ENCODE peak calls at places on chromosomes 16 and 17, in eight cellular contexts. H, C, V, F, U, Z, W and S are unnamed samples. For H3K4me1, the result is how much of the 10 kb centered on the place peaks cover.

GRCh38 chr17:20184977-20185619 is 175.9 kb downstream of the SPECC1 start:
- DNase-seq in H (no peak), C (no peak), V (no peak), F (no peak), U (no peak), Z (no peak), W (peak), S (no peak)

GRCh38 chr17:78840530-78840779 is 159 bp downstream of the USP36 start:
- DNase-seq in H (no peak), C (no peak), V (no peak), F (no peak), U (no peak), Z (no peak), W (no peak), S (no peak)

GRCh38 chr17:45227101-45227591 is 5.5 kb downstream of the FMNL1 start:
- DNase-seq in H (peak), C (peak), V (no peak), F (no peak), U (no peak), Z (no peak), W (no peak), S (no peak)

GRCh38 chr16:2034695-2035430 is 8.2 kb downstream of the NHERF2 start:
- DNase-seq in H (peak), C (no peak), V (no peak), F (no peak), U (no peak), Z (no peak), W (no peak), S (no peak)

GRCh38 chr17:16283705-16284104 is 66.7 kb downstream of the PIGL start:
- DNase-seq in H (no peak), C (no peak), V (no peak), F (no peak), U (no peak), Z (no peak), W (no peak), S (no peak)

GRCh38 chr17:12538003-12538402 is 127.7 kb upstream of the MYOCD start:
- DNase-seq in H (no peak), C (no peak), V (no peak), F (no peak), U (no peak), Z (no peak), W (no peak), S (no peak)

GRCh38 chr17:27603870-27604794 is 26.9 kb upstream of the LGALS9 start:
- DNase-seq in H (no peak), C (peak), V (no peak), F (no peak), U (no peak), Z (no peak), W (no peak), S (no peak)

GRCh38 chr17:5219536-5219935 is 15.1 kb downstream of the SCIMP start:
- DNase-seq in H (no peak), C (no peak), V (no peak), F (no peak), U (no peak), Z (no peak), W (no peak), S (no peak)

GRCh38 chr17:66829386-66829864 is 5.5 kb upstream of the CACNG5 start:
- DNase-seq in H (no peak), C (no peak), V (no peak), F (no peak), U (peak), Z (no peak), W (peak), S (peak)

GRCh38 chr16:27286446-27286845 is 17.9 kb upstream of the NSMCE1 start:
- DNase-seq in H (peak), C (no peak), V (peak), F (no peak), U (peak), Z (no peak), W (peak), S (no peak)

GRCh38 chr16:23573822-23574221 is 16.3 kb downstream of the UBFD1 start:
- DNase-seq in H (no peak), C (no peak), V (no peak), F (no peak), U (no peak), Z (no peak), W (no peak), S (no peak)

GRCh38 chr17:13596241-13596941 is 5.3 kb downstream of the HS3ST3A1 start:
- DNase-seq in H (no peak), C (no peak), V (no peak), F (no peak), U (no peak), Z (no peak), W (no peak), S (no peak)

GRCh38 chr17:45225964-45226530 is 4.4 kb downstream of the FMNL1 start:
- DNase-seq in H (peak), C (peak), V (peak), F (no peak), U (peak), Z (peak), W (no peak), S (peak)

GRCh38 chr17:42969006-42969581 is 4.8 kb upstream of the AARSD1 start:
- DNase-seq in H (no peak), C (no peak), V (no peak), F (no peak), U (no peak), Z (no peak), W (no peak), S (no peak)

GRCh38 chr17:66661411-66661843 is 173.5 kb upstream of the CACNG5 start:
- DNase-seq in H (peak), C (no peak), V (no peak), F (no peak), U (no peak), Z (no peak), W (peak), S (no peak)

GRCh38 chr16:24146523-24146922 is 109.6 kb upstream of the CACNG3 start:
- DNase-seq in H (no peak), C (no peak), V (no peak), F (no peak), U (peak), Z (no peak), W (no peak), S (no peak)

GRCh38 chr17:59331929-59332889 is 754 bp downstream of the YPEL2 start:
- DNase-seq in H (peak), C (peak), V (peak), F (peak), U (peak), Z (peak), W (peak), S (peak)

GRCh38 chr17:42679492-42680330 is 1.9 kb downstream of the CCR10 start:
- DNase-seq in H (peak), C (peak), V (peak), F (peak), U (peak), Z (peak), W (peak), S (peak)

GRCh38 chr17:5000237-5000639 is 2.5 kb downstream of the KIF1C start:
- DNase-seq in H (peak), C (no peak), V (peak), F (no peak), U (peak), Z (peak), W (no peak), S (peak)

GRCh38 chr16:50627419-50627818 is 53.7 kb downstream of the SNX20 start:
- DNase-seq in H (peak), C (no peak), V (peak), F (peak), U (peak), Z (no peak), W (no peak), S (peak)

GRCh38 chr17:42224651-42225050 is 30.4 kb upstream of the GHDC start:
- DNase-seq in H (no peak), C (no peak), V (no peak), F (no peak), U (no peak), Z (no peak), W (no peak), S (no peak)

GRCh38 chr17:38705803-38706624 is 941 bp downstream of the MLLT6 start:
- DNase-seq in H (peak), C (peak), V (peak), F (peak), U (peak), Z (peak), W (peak), S (peak)

GRCh38 chr17:17839792-17840707 is 3.3 kb upstream of the SREBF1 start:
- DNase-seq in H (peak), C (peak), V (peak), F (peak), U (peak), Z (peak), W (peak), S (peak)

GRCh38 chr16:57345021-57345420 is 13.6 kb upstream of the CCL22 start:
- DNase-seq in H (no peak), C (no peak), V (no peak), F (no peak), U (no peak), Z (no peak), W (no peak), S (no peak)

GRCh38 chr17:78168906-78169793 is 769 bp downstream of the SYNGR2 start:
- DNase-seq in H (peak), C (peak), V (peak), F (peak), U (peak), Z (peak), W (peak), S (peak)

GRCh38 chr17:7614422-7615264 is at the start of gene FXR2:
- DNase-seq in H (peak), C (peak), V (peak), F (peak), U (peak), Z (peak), W (peak), S (peak)

GRCh38 chr17:7613769-7614421 is 802 bp downstream of the FXR2 start:
- DNase-seq in H (no peak), C (peak), V (no peak), F (no peak), U (no peak), Z (no peak), W (peak), S (no peak)

GRCh38 chr17:7612294-7612640 is 2.4 kb downstream of the FXR2 start:
- DNase-seq in H (no peak), C (no peak), V (no peak), F (no peak), U (no peak), Z (no peak), W (no peak), S (no peak)

GRCh38 chr17:7611635-7612293 is 2.9 kb downstream of the FXR2 start:
- DNase-seq in H (no peak), C (no peak), V (no peak), F (no peak), U (no peak), Z (no peak), W (no peak), S (no peak)

GRCh38 chr17:7610641-7611040 is 4.1 kb downstream of the FXR2 start:
- DNase-seq in H (no peak), C (peak), V (no peak), F (no peak), U (no peak), Z (no peak), W (no peak), S (no peak)
- H3K4me1 ChIP-seq in H (under half), C (under half), V (under half), F (under half), U (half or more), Z (under half), W (under half), S (under half)

GRCh38 chr16:4984174-4985000 is 26.3 kb downstream of the SEC14L5 start:
- DNase-seq in H (no peak), C (no peak), V (no peak), F (no peak), U (no peak), Z (no peak), W (no peak), S (no peak)
- TF ChIP-seq CTCF in H (no peak), C (no peak), V (no peak), F (no peak), U (no peak), Z (no peak), W (no peak), S (no peak)

GRCh38 chr17:51234162-51234561 is 25.7 kb downstream of the MBTD1 start:
- DNase-seq in H (no peak), C (no peak), V (no peak), F (no peak), U (no peak), Z (no peak), W (no peak), S (no peak)

GRCh38 chr17:51240275-51240674 is 19.6 kb downstream of the MBTD1 start:
- DNase-seq in H (no peak), C (no peak), V (no peak), F (no peak), U (no peak), Z (no peak), W (no peak), S (no peak)

GRCh38 chr17:51244041-51244440 is 15.8 kb downstream of the MBTD1 start:
- DNase-seq in H (no peak), C (no peak), V (no peak), F (no peak), U (no peak), Z (no peak), W (no peak), S (no peak)

DNA sequence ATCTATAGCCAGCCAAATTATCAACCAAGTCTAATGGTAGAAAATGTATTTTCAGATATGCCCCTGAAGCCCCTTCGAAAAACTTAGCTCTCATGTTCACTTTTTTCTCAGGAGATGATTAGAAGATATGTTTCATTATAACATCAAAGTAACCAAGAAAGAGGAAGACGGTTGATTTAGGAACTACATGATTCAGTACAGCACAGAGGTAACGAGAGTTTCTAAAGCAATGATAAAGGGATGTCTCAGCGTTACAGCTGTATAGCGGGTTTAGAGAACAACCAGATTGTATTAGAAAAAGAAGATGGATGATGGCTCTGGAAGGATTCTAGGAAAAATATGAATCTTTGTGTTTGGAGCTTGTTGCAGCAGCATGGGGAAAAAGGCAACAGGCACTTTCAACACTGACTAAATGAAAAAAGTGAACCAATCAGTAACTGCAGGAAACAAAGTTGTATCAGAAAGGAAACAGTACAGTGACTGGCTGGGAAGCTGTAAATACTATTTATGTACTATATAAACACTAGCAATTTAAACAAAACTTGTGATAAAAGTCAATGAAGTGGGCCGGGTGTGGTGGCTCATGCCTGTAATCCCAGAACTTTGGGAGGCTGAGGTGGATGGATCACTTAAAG is 21.5 kb downstream of the MBTD1 start:
- DNase-seq in H (no peak), C (no peak), V (no peak), F (no peak), U (no peak), Z (no peak), W (no peak), S (no peak)
- H3K4me3 ChIP-seq in H (no peak), C (no peak), V (no peak), F (no peak), U (no peak), Z (no peak), W (no peak), S (no peak)

GRCh38 chr17:65023791-65024190 is 32.7 kb downstream of the GNA13 start:
- DNase-seq in H (no peak), C (no peak), V (no peak), F (no peak), U (no peak), Z (no peak), W (no peak), S (no peak)
- H3K4me1 ChIP-seq in H (under half), C (under half), V (under half), F (under half), U (half or more), Z (half or more), W (under half), S (under half)

GRCh38 chr16:78655481-78656114 is 556.1 kb downstream of the WWOX start:
- DNase-seq in H (no peak), C (no peak), V (no peak), F (no peak), U (no peak), Z (no peak), W (no peak), S (no peak)
- TF ChIP-seq CTCF in H (no peak), C (no peak), V (no peak), F (no peak), U (no peak), Z (no peak), W (no peak), S (no peak)

GRCh38 chr16:149024-149675 is 3.3 kb upstream of the HBZ start:
- DNase-seq in H (no peak), C (no peak), V (no peak), F (peak), U (no peak), Z (no peak), W (peak), S (no peak)
- H3K4me3 ChIP-seq in H (no peak), C (no peak), V (no peak), F (no peak), U (no peak), Z (no peak), W (no peak), S (no peak)

GRCh38 chr16:49350265-49351103 is 23.1 kb upstream of the C16orf78 start:
- DNase-seq in H (peak), C (peak), V (peak), F (peak), U (peak), Z (peak), W (peak), S (peak)

GRCh38 chr16:49351119-49351518 is 22.5 kb upstream of the C16orf78 start:
- DNase-seq in H (no peak), C (no peak), V (no peak), F (no peak), U (no peak), Z (no peak), W (no peak), S (no peak)

GRCh38 chr16:49348408-49349176 is 25.0 kb upstream of the C16orf78 start:
- DNase-seq in H (no peak), C (no peak), V (no peak), F (no peak), U (no peak), Z (no peak), W (no peak), S (no peak)

GRCh38 chr16:49347476-49347875 is 26.1 kb upstream of the C16orf78 start:
- DNase-seq in H (no peak), C (no peak), V (no peak), F (no peak), U (no peak), Z (no peak), W (no peak), S (no peak)

DNA sequence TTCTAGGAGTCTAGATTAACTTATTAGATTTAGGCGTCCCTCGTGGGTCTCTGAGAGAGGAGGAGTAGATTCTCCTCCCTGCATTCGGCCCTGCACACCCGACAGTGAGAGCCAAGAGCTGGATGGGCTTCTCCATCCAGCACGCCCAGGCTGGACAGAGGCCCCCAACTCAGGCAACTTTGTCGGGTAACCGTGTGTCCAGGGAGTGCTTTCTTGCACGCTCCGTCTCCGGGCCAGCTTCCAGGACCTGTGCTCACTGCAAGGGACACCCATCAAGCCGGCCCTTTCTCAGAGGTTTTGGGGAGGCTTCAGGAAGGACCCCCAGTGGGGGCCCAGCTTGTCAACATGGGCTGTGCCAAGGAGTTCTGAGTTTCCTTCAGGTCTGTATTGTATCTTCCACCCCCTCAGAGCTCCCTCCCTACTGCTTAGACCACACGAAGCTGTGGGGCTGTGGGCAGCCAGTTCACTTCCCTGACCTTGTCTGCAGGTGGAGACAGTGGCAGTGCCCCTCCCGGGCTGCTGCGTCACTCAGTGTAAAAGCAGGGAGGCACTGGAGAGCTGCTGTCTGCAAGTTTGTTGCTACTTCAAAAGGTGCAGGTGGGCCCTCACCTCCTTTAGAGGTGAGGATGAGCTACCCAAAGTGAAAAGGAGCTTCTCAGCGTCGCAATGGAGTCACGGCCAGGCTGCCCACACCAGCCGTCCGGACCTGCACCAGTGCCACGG is 24.0 kb upstream of the C16orf78 start:
- DNase-seq in H (no peak), C (no peak), V (no peak), F (no peak), U (no peak), Z (no peak), W (no peak), S (no peak)
- H3K4me1 ChIP-seq in H (under half), C (under half), V (under half), F (under half), U (under half), Z (under half), W (under half), S (under half)

GRCh38 chr17:40323317-40323716 is 14.3 kb downstream of the RARA start:
- DNase-seq in H (no peak), C (peak), V (no peak), F (no peak), U (no peak), Z (no peak), W (no peak), S (no peak)
- TF ChIP-seq CTCF in H (no peak), C (no peak), V (no peak), F (no peak), U (no peak), Z (no peak), W (no peak), S (no peak)